ENCODE peak calls at places on chromosomes 6 and 20, in eight cellular contexts. E, L, U, X, Z, N, V and G are unnamed samples.

GRCh38 chr6:161696828-161697227 is 423.0 kb upstream of the AGPAT4 start:
- DNase-seq in N (no peak), Z (no peak), E (no peak), V (peak; percentile 17), L (no peak), X (no peak), U (no peak), G (no peak)

GRCh38 chr6:148109732-148110131 is 232.9 kb upstream of the SASH1 start:
- DNase-seq in X (no peak), L (no peak), N (no peak), Z (no peak), V (no peak), E (no peak), U (no peak), G (no peak)

GRCh38 chr20:58310291-58310782 is 822 bp downstream of the RAB22A start:
- DNase-seq in Z (peak; percentile 8), E (no peak), X (no peak), V (no peak), L (peak; percentile 39), U (no peak), N (no peak), G (no peak)

GRCh38 chr20:46348231-46348803 is 40.0 kb upstream of the CDH22 start:
- DNase-seq in L (no peak), Z (peak; percentile 79), V (no peak), U (no peak), X (no peak), N (no peak), E (peak; percentile 81), G (peak; percentile 46)

GRCh38 chr6:145904878-145905277 is 59.3 kb downstream of the SHPRH start:
- DNase-seq in Z (no peak), L (peak; percentile 10), U (no peak), N (no peak), E (no peak), V (no peak), X (no peak), G (no peak)

GRCh38 chr6:44183783-44184182 is 25.2 kb downstream of the CAPN11 start:
- DNase-seq in V (no peak), Z (peak; percentile 41), E (no peak), X (no peak), U (no peak), L (no peak), N (no peak), G (no peak)

GRCh38 chr6:11961137-11961779 is 50.9 kb upstream of the HIVEP1 start:
- DNase-seq in Z (no peak), E (no peak), X (no peak), L (no peak), N (no peak), V (no peak), U (no peak), G (no peak)

GRCh38 chr6:149235130-149235561 is 82.4 kb upstream of the TAB2 start:
- DNase-seq in U (peak; percentile 41), N (peak; percentile 45), X (no peak), E (no peak), V (peak; percentile 64), L (peak; percentile 72), Z (no peak), G (peak; percentile 56)

GRCh38 chr6:37551867-37552266 is 52.2 kb upstream of the CCDC167 start:
- DNase-seq in X (no peak), Z (no peak), E (no peak), U (no peak), L (peak; percentile 53), V (no peak), N (no peak), G (no peak)

GRCh38 chr20:24079661-24080412 is 91.3 kb upstream of the GGTLC1 start:
- DNase-seq in X (no peak), Z (no peak), E (no peak), L (no peak), N (no peak), V (no peak), U (no peak), G (no peak)

GRCh38 chr6:7088076-7088742 is 19.6 kb upstream of the RREB1 start:
- DNase-seq in V (no peak), L (no peak), Z (no peak), U (no peak), E (no peak), X (no peak), N (no peak), G (no peak)

GRCh38 chr6:126650931-126651330 is 311.0 kb downstream of the CENPW start:
- DNase-seq in U (no peak), N (no peak), Z (no peak), E (no peak), X (no peak), L (no peak), V (no peak), G (no peak)

DNA sequence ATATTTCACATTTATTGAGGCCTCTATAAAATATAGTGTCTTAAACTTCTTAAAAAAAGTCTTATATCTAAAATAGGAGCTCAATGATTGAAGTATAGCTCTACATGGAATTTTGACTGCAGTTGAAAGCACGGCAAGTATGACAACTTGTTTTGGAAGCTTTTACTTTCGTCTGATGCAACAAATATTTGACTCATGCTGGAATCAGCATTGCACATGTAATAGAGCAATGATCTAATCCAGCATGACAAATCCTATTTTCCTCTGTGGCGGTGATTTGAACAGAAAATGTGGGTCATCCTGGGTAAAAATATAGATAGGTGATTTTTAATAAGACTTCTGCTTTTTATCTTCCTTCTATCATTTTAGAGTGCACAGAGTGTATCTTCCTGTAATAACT is 111.6 kb downstream of the TINAG start:
- DNase-seq in V (peak; percentile 16), L (no peak), E (no peak), Z (no peak), N (no peak), U (no peak), X (no peak), G (no peak)
- TF ChIP-seq CTCF in V (no peak), L (no peak), E (no peak), Z (no peak), N (no peak), U (no peak), X (no peak), G (no peak)

GRCh38 chr6:131597448-131597847 is 24.4 kb downstream of the ARG1 start:
- DNase-seq in V (no peak), X (no peak), L (no peak), E (no peak), Z (peak; percentile 5), U (no peak), N (no peak), G (no peak)
- TF ChIP-seq CTCF in V (peak; percentile 25), X (peak; percentile 34), L (no peak), E (peak; percentile 43), Z (peak; percentile 63), U (no peak), N (peak; percentile 21), G (no peak)

DNA sequence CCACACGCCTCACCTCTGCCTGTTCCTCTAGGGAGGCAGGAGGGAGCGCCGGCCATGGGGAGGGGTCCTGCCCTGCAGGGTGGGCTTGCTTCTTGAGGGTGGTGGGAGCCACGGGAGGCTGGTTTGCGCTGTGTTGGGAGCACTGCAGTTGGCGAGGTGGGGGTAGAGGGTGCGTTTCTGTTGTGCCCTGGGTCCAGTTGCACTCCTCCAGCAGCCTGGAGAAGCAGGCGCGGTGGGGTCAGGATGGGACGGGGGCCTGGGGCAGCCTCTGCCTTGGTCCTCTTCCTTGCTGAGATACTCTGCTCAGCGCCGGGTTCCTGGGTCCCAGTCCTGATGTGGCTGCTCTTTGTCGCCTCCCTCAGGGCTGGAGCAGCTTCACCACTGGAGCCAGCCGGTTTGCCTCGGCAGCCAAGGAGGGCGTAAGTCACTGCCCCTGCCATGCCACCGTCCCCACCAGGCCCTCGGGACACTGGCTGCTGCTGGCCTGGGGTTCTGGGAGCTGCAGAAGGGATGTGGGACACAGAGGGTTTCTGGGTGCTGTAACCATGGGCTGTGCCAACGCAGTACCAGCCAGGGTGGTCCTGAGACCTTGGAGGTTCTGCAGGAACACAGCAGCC is 8.4 kb downstream of the ARFGAP1 start:
- DNase-seq in E (peak; percentile 63), L (no peak), N (no peak), U (no peak), Z (peak; percentile 77), V (no peak), X (no peak), G (no peak)
- TF ChIP-seq CTCF in E (peak; percentile 55), L (peak; percentile 22), N (no peak), U (no peak), Z (peak; percentile 48), V (no peak), X (peak; percentile 39), G (no peak)

GRCh38 chr20:17807670-17808069 is 107.9 kb downstream of the BANF2 start:
- DNase-seq in X (no peak), U (no peak), N (no peak), V (no peak), E (no peak), Z (peak; percentile 9), L (peak; percentile 47), G (no peak)
- TF ChIP-seq CTCF in X (no peak), U (no peak), N (no peak), V (no peak), E (no peak), Z (no peak), L (no peak), G (no peak)